ENCODE peak calls at places on chromosomes 1 and 21, in eight cellular contexts. U is stimulated activated CD8-positive, alpha-beta memory T cell treated with anti-CD3 and anti-CD28 coated beads, Interleukin-7, amount 100 ng/mL, for 1 hour; J is neural crest cell; Y is heart right ventricle; E is HuH-7.5; C is fibroblast of the aortic adventitia; I is T-helper 1 cell; H is SW480. O is an unnamed sample.

GRCh38 chr1:218700666-218701065 is 355.5 kb downstream of the TGFB2 start:
- DNase-seq in U (no peak), J (no peak), Y (no peak), E (no peak), C (no peak), I (no peak), H (no peak), O (no peak)

GRCh38 chr1:36304970-36305914 is 926 bp upstream of the SH3D21 start:
- DNase-seq in U (no peak), J (no peak), Y (no peak), E (no peak), C (no peak), I (no peak), H (no peak), O (peak)

GRCh38 chr1:23799570-23800395 is 771 bp downstream of the GALE start:
- DNase-seq in U (no peak), J (no peak), Y (peak), E (peak), C (peak), I (no peak), H (peak), O (peak)

GRCh38 chr1:204404629-204405028 is 7.0 kb downstream of the PPP1R15B start:
- DNase-seq in U (no peak), J (no peak), Y (no peak), E (no peak), C (no peak), I (no peak), H (no peak), O (no peak)

GRCh38 chr1:60151311-60151710 is 77.7 kb upstream of the C1orf87 start:
- DNase-seq in U (no peak), J (no peak), Y (no peak), E (no peak), C (no peak), I (no peak), H (no peak), O (no peak)

GRCh38 chr1:43331688-43332087 is 5.9 kb upstream of the MPL start:
- DNase-seq in U (no peak), J (no peak), Y (no peak), E (no peak), C (no peak), I (no peak), H (no peak), O (no peak)

GRCh38 chr1:38561699-38562098 is 297.9 kb downstream of the RRAGC start:
- DNase-seq in U (no peak), J (no peak), Y (no peak), E (no peak), C (no peak), I (no peak), H (no peak), O (no peak)

GRCh38 chr1:221868894-221869293 is 127.0 kb upstream of the DUSP10 start:
- DNase-seq in U (no peak), J (no peak), Y (no peak), E (no peak), C (peak), I (no peak), H (peak), O (no peak)

GRCh38 chr1:42931108-42931539 is 27.5 kb downstream of the SLC2A1 start:
- DNase-seq in U (no peak), J (no peak), Y (no peak), E (peak), C (peak), I (peak), H (no peak), O (no peak)

GRCh38 chr1:158095737-158096335 is 84.9 kb upstream of the CD1D start:
- DNase-seq in U (no peak), J (no peak), Y (no peak), E (no peak), C (peak), I (no peak), H (no peak), O (no peak)

GRCh38 chr1:169925505-169926482 is 32.1 kb upstream of the SCYL3 start:
- DNase-seq in U (no peak), J (no peak), Y (no peak), E (no peak), C (peak), I (no peak), H (no peak), O (no peak)

GRCh38 chr1:205043866-205044265 is 854 bp downstream of the CNTN2 start:
- DNase-seq in U (no peak), J (no peak), Y (no peak), E (no peak), C (no peak), I (no peak), H (no peak), O (no peak)

GRCh38 chr1:167791281-167792209 is 69.8 kb downstream of the MPZL1 start:
- DNase-seq in U (no peak), J (no peak), Y (peak), E (no peak), C (peak), I (no peak), H (no peak), O (no peak)

GRCh38 chr1:38534473-38534823 is 325.1 kb downstream of the RRAGC start:
- DNase-seq in U (no peak), J (no peak), Y (no peak), E (no peak), C (no peak), I (no peak), H (no peak), O (no peak)

GRCh38 chr1:153651771-153652170 is 6.7 kb upstream of the SNAPIN start:
- DNase-seq in U (no peak), J (no peak), Y (no peak), E (no peak), C (no peak), I (no peak), H (no peak), O (no peak)

GRCh38 chr1:34404837-34405236 is 228.1 kb downstream of the C1orf94 start:
- DNase-seq in U (no peak), J (no peak), Y (no peak), E (no peak), C (no peak), I (no peak), H (no peak), O (no peak)

GRCh38 chr1:223137402-223138100 is 5.5 kb downstream of the TLR5 start:
- DNase-seq in U (no peak), J (no peak), Y (no peak), E (peak), C (peak), I (no peak), H (no peak), O (no peak)

GRCh38 chr1:56068908-56069307 is 510.5 kb downstream of the PLPP3 start:
- DNase-seq in U (no peak), J (no peak), Y (no peak), E (no peak), C (peak), I (no peak), H (no peak), O (no peak)

GRCh38 chr1:179881642-179882252 is 338 bp upstream of the TOR1AIP1 start:
- DNase-seq in U (no peak), J (no peak), Y (peak), E (peak), C (peak), I (no peak), H (peak), O (peak)

GRCh38 chr1:5882367-5883128 is 109.7 kb downstream of the NPHP4 start:
- DNase-seq in U (no peak), J (no peak), Y (no peak), E (no peak), C (no peak), I (no peak), H (no peak), O (no peak)

GRCh38 chr1:247331172-247331525 is 518 bp downstream of the ZNF496 start:
- DNase-seq in U (peak), J (peak), Y (peak), E (peak), C (peak), I (peak), H (peak), O (peak)

GRCh38 chr21:45724994-45725843 is 81.7 kb downstream of the PCBP3 start:
- DNase-seq in U (no peak), J (no peak), Y (no peak), E (no peak), C (no peak), I (no peak), H (peak), O (no peak)

GRCh38 chr1:24526940-24527542 is 24.4 kb downstream of the RCAN3 start:
- DNase-seq in U (no peak), J (no peak), Y (no peak), E (no peak), C (peak), I (peak), H (no peak), O (peak)

GRCh38 chr1:184118051-184118450 is 66.5 kb downstream of the TSEN15 start:
- DNase-seq in U (no peak), J (no peak), Y (no peak), E (no peak), C (peak), I (no peak), H (no peak), O (no peak)

GRCh38 chr21:33290441-33290840 is 24.3 kb downstream of the IL10RB start:
- DNase-seq in U (no peak), J (no peak), Y (no peak), E (no peak), C (no peak), I (no peak), H (no peak), O (no peak)

GRCh38 chr1:3570081-3570986 is 41.0 kb downstream of the MEGF6 start:
- DNase-seq in U (no peak), J (no peak), Y (no peak), E (no peak), C (no peak), I (no peak), H (no peak), O (no peak)

GRCh38 chr1:167645625-167646410 is 15.8 kb downstream of the RCSD1 start:
- DNase-seq in U (no peak), J (no peak), Y (no peak), E (no peak), C (no peak), I (no peak), H (no peak), O (no peak)

GRCh38 chr1:222844108-222844779 is 29.4 kb downstream of the DISP1 start:
- DNase-seq in U (no peak), J (no peak), Y (no peak), E (no peak), C (peak), I (no peak), H (no peak), O (no peak)

GRCh38 chr21:43012596-43012995 is 38.2 kb downstream of the PKNOX1 start:
- DNase-seq in U (no peak), J (no peak), Y (no peak), E (no peak), C (no peak), I (no peak), H (peak), O (peak)

GRCh38 chr1:163703794-163704193 is 382.0 kb downstream of the NUF2 start:
- DNase-seq in U (no peak), J (no peak), Y (no peak), E (no peak), C (no peak), I (no peak), H (no peak), O (no peak)

GRCh38 chr1:173525936-173526335 is 48.8 kb downstream of the PRDX6 start:
- DNase-seq in U (no peak), J (no peak), Y (no peak), E (no peak), C (no peak), I (no peak), H (no peak), O (no peak)

GRCh38 chr1:55015731-55016620 is 17.2 kb downstream of the BSND start:
- DNase-seq in U (no peak), J (no peak), Y (no peak), E (no peak), C (no peak), I (no peak), H (no peak), O (no peak)

GRCh38 chr1:241612533-241613505 is 27.4 kb downstream of the CHML start:
- DNase-seq in U (no peak), J (no peak), Y (no peak), E (no peak), C (peak), I (no peak), H (peak), O (no peak)

GRCh38 chr1:201562659-201563405 is 23.9 kb downstream of the NAV1 start:
- DNase-seq in U (no peak), J (no peak), Y (no peak), E (no peak), C (peak), I (no peak), H (no peak), O (no peak)

GRCh38 chr21:44749759-44750674 is 38.6 kb upstream of the TSPEAR start:
- DNase-seq in U (no peak), J (no peak), Y (no peak), E (no peak), C (no peak), I (no peak), H (no peak), O (no peak)

GRCh38 chr1:235278233-235278914 is 49.6 kb downstream of the ARID4B start:
- DNase-seq in U (no peak), J (no peak), Y (no peak), E (no peak), C (no peak), I (no peak), H (no peak), O (no peak)

O was measured in LoVo.